ENCODE peak calls at places on chromosomes 3 and 15, in six cellular contexts. N, F, X, G, T and H are unnamed samples.

GRCh38 chr15:67117356-67117755 is 52.0 kb downstream of the SMAD3 start:
- DNase-seq in G (peak; percentile 69), T (no peak), F (peak; percentile 78), X (no peak), N (no peak), H (no peak)

GRCh38 chr15:88605507-88606436 is 15.4 kb upstream of the AEN start:
- DNase-seq in X (no peak), F (peak; percentile 47), G (peak; percentile 76), T (no peak), N (no peak), H (no peak)

GRCh38 chr3:178097576-178097975 is 438.7 kb upstream of the KCNMB2 start:
- DNase-seq in G (no peak), F (peak; percentile 98), T (no peak), N (peak; percentile 60), X (no peak), H (no peak)

GRCh38 chr15:96332854-96333193 is 2.3 kb downstream of the NR2F2 start:
- DNase-seq in X (no peak), N (no peak), F (peak; percentile 30), G (no peak), T (no peak), H (no peak)

GRCh38 chr15:61172325-61172724 is 56.8 kb downstream of the RORA start:
- DNase-seq in T (no peak), N (no peak), G (no peak), F (no peak), X (no peak), H (no peak)

GRCh38 chr3:38141952-38142273 is 3.5 kb downstream of the MYD88 start:
- DNase-seq in T (no peak), X (no peak), N (no peak), F (no peak), G (no peak), H (no peak)

GRCh38 chr15:65945616-65946015 is 76.3 kb downstream of the RAB11A start:
- DNase-seq in T (no peak), F (no peak), X (no peak), G (peak; percentile 19), N (no peak), H (no peak)

GRCh38 chr3:159234306-159234705 is 432.5 kb downstream of the MFSD1 start:
- DNase-seq in G (no peak), N (no peak), T (no peak), F (peak; percentile 35), X (no peak), H (no peak)

GRCh38 chr3:17258823-17259436 is 374.2 kb downstream of the PLCL2 start:
- DNase-seq in X (no peak), G (no peak), F (peak; percentile 61), T (no peak), N (no peak), H (no peak)

GRCh38 chr15:25022233-25022632 is 67.4 kb downstream of the SNRPN start:
- DNase-seq in T (no peak), G (no peak), F (peak; percentile 59), X (no peak), N (no peak), H (peak; percentile 1)

GRCh38 chr3:100556656-100557310 is 52.6 kb upstream of the ADGRG7 start:
- DNase-seq in N (no peak), T (no peak), G (no peak), F (peak; percentile 76), X (no peak), H (no peak)

GRCh38 chr15:99504823-99505551 is 60.8 kb upstream of the MEF2A start:
- DNase-seq in T (no peak), X (no peak), F (peak; percentile 30), N (no peak), G (peak; percentile 72), H (no peak)

GRCh38 chr15:74785716-74786032 is 3.8 kb downstream of the CSK start:
- DNase-seq in N (no peak), X (no peak), G (peak; percentile 84), T (no peak), F (no peak), H (no peak)

GRCh38 chr3:58177747-58178527 is 32.8 kb downstream of the DNASE1L3 start:
- DNase-seq in T (peak; percentile 65), X (peak; percentile 95), F (peak; percentile 81), G (peak; percentile 98), N (no peak), H (no peak)

GRCh38 chr3:120013481-120013880 is 80.8 kb downstream of the GSK3B start:
- DNase-seq in G (no peak), T (no peak), X (no peak), N (no peak), F (no peak), H (no peak)

GRCh38 chr3:54853573-54854404 is 74.1 kb downstream of the LRTM1 start:
- DNase-seq in N (no peak), T (peak; percentile 33), F (peak; percentile 63), G (peak; percentile 87), X (peak; percentile 78), H (no peak)

GRCh38 chr3:113890256-113890900 is 51.8 kb downstream of the GRAMD1C start:
- DNase-seq in T (no peak), F (no peak), X (no peak), N (no peak), G (no peak), H (no peak)

GRCh38 chr15:68314563-68314962 is 37.0 kb downstream of the FEM1B start:
- DNase-seq in F (no peak), N (no peak), T (peak; percentile 14), G (peak; percentile 25), X (no peak), H (no peak)

GRCh38 chr15:62848631-62849050 is 193.9 kb upstream of the TPM1 start:
- DNase-seq in T (no peak), F (peak; percentile 47), N (no peak), G (no peak), X (no peak), H (no peak)
- TF ChIP-seq CTCF in T (no peak), F (peak; percentile 24), N (peak; percentile 34), G (no peak), X (no peak), H (no peak)

DNA sequence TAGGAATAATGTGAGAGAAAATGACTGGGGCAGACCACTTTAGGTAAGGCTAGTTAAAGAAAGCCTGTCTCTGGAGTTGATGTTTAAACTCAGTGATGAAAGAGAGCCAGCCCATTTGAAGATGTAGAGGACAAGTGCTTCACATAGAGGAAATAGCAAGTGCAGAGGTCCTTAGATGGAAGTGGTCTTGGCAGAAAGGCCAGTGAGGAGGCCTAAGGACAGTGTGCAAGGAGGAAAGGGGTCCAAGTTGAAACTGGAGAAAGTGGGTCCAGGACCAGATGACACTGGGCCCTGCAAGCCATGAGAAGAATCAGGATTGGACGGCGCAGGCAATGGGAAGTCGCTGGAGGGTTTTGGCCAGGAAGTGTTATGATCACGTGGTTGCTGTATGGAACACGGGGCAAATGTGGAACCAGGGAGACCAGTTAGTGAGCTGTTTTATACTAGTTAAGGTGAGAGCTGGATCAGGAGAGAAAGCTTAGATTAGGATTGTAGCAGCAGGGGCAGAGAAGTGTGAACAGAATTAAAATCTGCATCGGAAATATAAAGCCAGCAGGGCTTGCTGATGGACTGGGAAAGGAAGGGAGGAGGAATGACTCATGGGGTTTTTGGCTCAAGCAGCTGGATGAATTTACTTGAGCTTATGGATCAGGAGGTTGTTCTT is 48.0 kb upstream of the SCAANT1 start:
- DNase-seq in F (peak; percentile 77), T (no peak), G (peak; percentile 73), X (no peak), N (no peak), H (no peak)
- H3K4me3 ChIP-seq in F (peak overlapping the region; percentile 43), T (peak overlapping the region; percentile 16), G (no peak overlapping the region), X (peak overlapping the region; percentile 28), N (no peak overlapping the region), H (no peak overlapping the region)

GRCh38 chr15:34754674-34755418 is at the start of gene GJD2:
- DNase-seq in X (no peak), F (no peak), G (no peak), N (no peak), T (no peak), H (no peak)
- TF ChIP-seq CTCF in X (no peak), F (no peak), G (no peak), N (no peak), T (no peak), H (no peak)

DNA sequence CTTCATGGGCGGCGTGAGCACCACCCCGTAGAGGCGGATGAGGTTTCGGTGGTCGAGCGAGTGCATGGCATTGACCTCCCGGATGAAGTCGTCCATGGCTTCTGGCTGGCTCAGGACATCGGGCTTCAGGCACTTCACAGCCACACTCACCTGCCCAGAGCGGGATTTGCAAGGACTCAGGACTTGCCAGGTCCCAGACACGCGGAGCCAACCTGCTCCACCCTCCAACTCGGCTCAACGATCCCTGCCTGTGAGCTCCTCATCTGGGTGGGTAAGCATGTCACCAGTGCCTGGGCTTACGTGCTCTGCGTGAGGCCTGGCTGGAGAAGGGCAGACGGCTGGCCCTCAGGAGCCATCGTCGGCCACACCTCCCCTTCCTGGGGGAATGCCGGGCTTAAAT is 25.2 kb downstream of the TNK2 start:
- DNase-seq in G (peak; percentile 59), T (no peak), F (no peak), X (no peak), N (no peak), H (no peak)
- H3K4me3 ChIP-seq in G (no peak overlapping the region), T (no peak overlapping the region), F (no peak overlapping the region), X (no peak overlapping the region), N (no peak overlapping the region), H (no peak overlapping the region)

GRCh38 chr3:44661189-44661588 is 12.7 kb downstream of the ZNF35 start:
- DNase-seq in X (no peak), G (no peak), N (no peak), T (no peak), F (no peak), H (no peak)
- TF ChIP-seq CTCF in X (no peak), G (no peak), N (peak; percentile 21), T (no peak), F (peak; percentile 24), H (no peak)

GRCh38 chr3:33718595-33718907 is 497 bp upstream of the CLASP2 start:
- DNase-seq in T (no peak), N (no peak), F (no peak), X (no peak), G (peak; percentile 69), H (no peak)
- H3K4me3 ChIP-seq in T (peak overlapping the region; percentile 90), N (peak overlapping the region; percentile 67), F (peak overlapping the region; percentile 81), X (peak overlapping the region; percentile 87), G (peak overlapping the region; percentile 72), H (peak overlapping the region; percentile 70)

GRCh38 chr15:71148048-71148447 is 32.8 kb downstream of the THSD4 start:
- DNase-seq in T (no peak), X (no peak), N (no peak), G (no peak), F (no peak), H (no peak)
- TF ChIP-seq CTCF in T (no peak), X (no peak), N (no peak), G (no peak), F (no peak), H (no peak)